ENCODE peak calls at places on chromosomes 12 and 14, in ten cellular contexts. G is H1; R is CD8-positive, alpha-beta T cell; W is A549; O is CD8-positive, alpha-beta memory T cell; V is lower lobe of right lung; E is right cardiac atrium; N is effector memory CD4-positive, alpha-beta T cell; Z is vagina; A is naive thymus-derived CD4-positive, alpha-beta T cell. I is an unnamed sample. For H3K4me1, the result is how much of the 10 kb centered on the place peaks cover.

GRCh38 chr14:64788706-64789105 is 84.5 kb downstream of the PLEKHG3 start:
- DNase-seq in G (no peak), R (no peak), W (peak), O (no peak), V (no peak), E (no peak), N (no peak), Z (no peak), A (no peak), I (no peak)

GRCh38 chr12:92538970-92539749 is 163.6 kb upstream of the PLEKHG7 start:
- DNase-seq in G (no peak), R (no peak), W (peak), O (no peak), V (no peak), E (no peak), N (no peak), Z (no peak), A (no peak), I (no peak)

GRCh38 chr12:84636801-84637285 is 275.8 kb downstream of the SLC6A15 start:
- DNase-seq in G (no peak), R (no peak), W (no peak), O (no peak), V (no peak), E (no peak), N (no peak), Z (no peak), A (no peak), I (no peak)

GRCh38 chr14:94572637-94573303 is 8.5 kb upstream of the SERPINA5 start:
- DNase-seq in G (no peak), R (no peak), W (no peak), O (no peak), V (no peak), E (no peak), N (no peak), Z (no peak), A (no peak), I (no peak)

GRCh38 chr12:754871-755562 is 2.6 kb downstream of the WNK1 start:
- DNase-seq in G (no peak), R (no peak), W (peak), O (peak), V (no peak), E (no peak), N (no peak), Z (no peak), A (peak), I (no peak)

GRCh38 chr12:52097045-52097666 is 17.7 kb downstream of the SMIM41 start:
- DNase-seq in G (no peak), R (no peak), W (no peak), O (no peak), V (no peak), E (no peak), N (no peak), Z (peak), A (no peak), I (no peak)

GRCh38 chr12:4286228-4286627 is 12.7 kb downstream of the CCND2 start:
- DNase-seq in G (no peak), R (no peak), W (no peak), O (no peak), V (no peak), E (no peak), N (no peak), Z (no peak), A (no peak), I (no peak)

GRCh38 chr12:27970391-27970980 is 2.0 kb downstream of the PTHLH start:
- DNase-seq in G (peak), R (no peak), W (peak), O (no peak), V (no peak), E (no peak), N (no peak), Z (no peak), A (no peak), I (no peak)

GRCh38 chr12:14367097-14367661 is 1.7 kb downstream of the ATF7IP start:
- DNase-seq in G (no peak), R (no peak), W (peak), O (peak), V (no peak), E (no peak), N (no peak), Z (no peak), A (peak), I (no peak)

GRCh38 chr14:20278414-20278813 is 27.3 kb downstream of the TTC5 start:
- DNase-seq in G (no peak), R (no peak), W (no peak), O (no peak), V (peak), E (peak), N (peak), Z (no peak), A (no peak), I (no peak)

GRCh38 chr12:131835616-131836171 is 7.5 kb downstream of the MMP17 start:
- DNase-seq in G (no peak), R (no peak), W (no peak), O (no peak), V (no peak), E (no peak), N (no peak), Z (no peak), A (no peak), I (no peak)

GRCh38 chr12:131834798-131835615 is 6.8 kb downstream of the MMP17 start:
- DNase-seq in G (peak), R (no peak), W (no peak), O (no peak), V (no peak), E (no peak), N (no peak), Z (no peak), A (no peak), I (no peak)

GRCh38 chr12:131836714-131837397 is 8.7 kb downstream of the MMP17 start:
- DNase-seq in G (no peak), R (no peak), W (no peak), O (no peak), V (no peak), E (no peak), N (no peak), Z (no peak), A (no peak), I (no peak)

GRCh38 chr12:131833896-131834641 is 5.9 kb downstream of the MMP17 start:
- DNase-seq in G (peak), R (no peak), W (peak), O (no peak), V (no peak), E (no peak), N (no peak), Z (no peak), A (no peak), I (no peak)

DNA sequence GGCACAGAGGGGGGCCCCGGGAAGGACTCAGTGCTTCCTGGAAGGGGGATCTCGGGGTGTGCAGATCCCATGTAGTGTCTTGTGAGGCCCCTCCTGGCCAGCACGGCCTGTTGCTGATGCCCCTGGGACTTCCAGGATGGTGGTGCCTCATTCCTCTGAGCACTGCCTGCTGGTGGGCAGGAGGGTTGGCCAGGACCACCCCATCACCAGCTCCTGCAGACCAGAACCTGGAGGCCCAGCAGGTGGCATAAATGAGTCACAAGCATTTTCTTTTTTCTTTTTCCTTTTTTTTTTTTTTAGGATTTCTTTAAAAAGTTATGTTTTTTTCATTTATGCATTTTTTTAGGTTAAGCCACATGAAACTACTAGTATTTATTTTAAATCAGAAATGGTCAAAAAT is 8.0 kb downstream of the MMP17 start:
- DNase-seq in G (no peak), R (no peak), W (no peak), O (no peak), V (no peak), E (no peak), N (no peak), Z (no peak), A (no peak), I (no peak)
- H3K4me1 ChIP-seq in G (under half), R (under half), W (under half), O (under half), V (under half), E (under half), N (under half), Z (under half), A (under half), I (under half)

GRCh38 chr14:105064721-105065143 is 498 bp downstream of the GPR132 start:
- DNase-seq in G (no peak), R (no peak), W (no peak), O (peak), V (no peak), E (peak), N (no peak), Z (no peak), A (no peak), I (no peak)

GRCh38 chr14:105064001-105064400 is 1.2 kb downstream of the GPR132 start:
- DNase-seq in G (no peak), R (no peak), W (no peak), O (no peak), V (no peak), E (peak), N (no peak), Z (no peak), A (no peak), I (no peak)

GRCh38 chr14:105066285-105067071 is 1.2 kb upstream of the GPR132 start:
- DNase-seq in G (no peak), R (no peak), W (no peak), O (no peak), V (peak), E (peak), N (no peak), Z (no peak), A (no peak), I (no peak)

GRCh38 chr14:105067140-105067968 is 2.1 kb upstream of the GPR132 start:
- DNase-seq in G (no peak), R (peak), W (no peak), O (peak), V (no peak), E (peak), N (peak), Z (no peak), A (no peak), I (no peak)

GRCh38 chr14:105065280-105066228 is at the start of gene GPR132:
- DNase-seq in G (no peak), R (peak), W (no peak), O (peak), V (peak), E (peak), N (peak), Z (no peak), A (peak), I (peak)
- H3K4me1 ChIP-seq in G (under half), R (half or more), W (under half), O (half or more), V (half or more), E (under half), N (half or more), Z (under half), A (half or more), I (half or more)

DNA sequence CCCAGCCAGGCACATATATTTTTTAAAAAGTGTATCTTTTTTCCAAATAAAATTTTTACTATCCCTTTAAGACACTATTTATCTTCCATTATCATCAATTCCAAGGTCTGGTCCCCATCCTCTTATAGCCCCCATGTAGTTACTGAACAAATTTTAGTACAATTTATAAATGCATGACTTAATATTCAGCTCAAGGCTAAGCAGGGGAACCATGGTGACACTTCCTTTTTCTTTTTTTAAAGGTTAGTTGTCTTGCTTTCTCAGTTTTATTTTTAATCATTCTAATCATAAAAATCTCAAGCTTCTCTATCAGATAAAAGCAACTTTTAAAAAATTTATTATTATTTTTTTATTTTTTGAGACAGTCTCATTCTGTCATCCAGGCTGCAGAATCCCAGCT is 92.3 kb downstream of the TRAFD1 start:
- DNase-seq in G (no peak), R (no peak), W (no peak), O (no peak), V (no peak), E (no peak), N (no peak), Z (no peak), A (no peak), I (no peak)
- H3K4me1 ChIP-seq in G (under half), R (under half), W (under half), O (under half), V (under half), E (under half), N (under half), Z (under half), A (under half), I (under half)

GRCh38 chr14:58788655-58789054 is 150.9 kb downstream of the DACT1 start:
- DNase-seq in G (no peak), R (no peak), W (no peak), O (no peak), V (no peak), E (no peak), N (no peak), Z (no peak), A (no peak), I (no peak)
- H3K4me1 ChIP-seq in G (under half), R (under half), W (under half), O (under half), V (under half), E (under half), N (under half), Z (under half), A (under half), I (under half)

DNA sequence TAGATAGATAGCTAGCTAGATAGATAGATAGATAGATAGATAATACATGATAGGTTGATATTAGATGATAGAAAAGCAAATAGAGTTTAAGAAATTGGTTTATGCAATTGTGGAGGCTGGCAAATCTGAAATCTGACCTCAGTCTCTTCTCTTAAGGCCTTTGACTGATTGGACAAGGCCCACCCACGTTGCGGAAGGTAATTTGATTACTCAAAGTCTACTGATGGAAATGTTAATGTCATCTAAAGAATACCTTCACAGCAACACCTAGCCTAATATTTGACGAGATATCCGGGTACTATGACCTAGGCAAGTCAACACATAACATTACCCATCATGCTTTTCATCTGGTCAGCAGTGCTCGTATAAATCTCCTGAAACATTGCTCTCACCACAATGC is 190.4 kb downstream of the ZFP36L1 start:
- DNase-seq in G (no peak), R (no peak), W (no peak), O (no peak), V (no peak), E (no peak), N (no peak), Z (no peak), A (no peak), I (no peak)
- H3K4me1 ChIP-seq in G (under half), R (under half), W (under half), O (under half), V (under half), E (under half), N (under half), Z (under half), A (under half), I (under half)

DNA sequence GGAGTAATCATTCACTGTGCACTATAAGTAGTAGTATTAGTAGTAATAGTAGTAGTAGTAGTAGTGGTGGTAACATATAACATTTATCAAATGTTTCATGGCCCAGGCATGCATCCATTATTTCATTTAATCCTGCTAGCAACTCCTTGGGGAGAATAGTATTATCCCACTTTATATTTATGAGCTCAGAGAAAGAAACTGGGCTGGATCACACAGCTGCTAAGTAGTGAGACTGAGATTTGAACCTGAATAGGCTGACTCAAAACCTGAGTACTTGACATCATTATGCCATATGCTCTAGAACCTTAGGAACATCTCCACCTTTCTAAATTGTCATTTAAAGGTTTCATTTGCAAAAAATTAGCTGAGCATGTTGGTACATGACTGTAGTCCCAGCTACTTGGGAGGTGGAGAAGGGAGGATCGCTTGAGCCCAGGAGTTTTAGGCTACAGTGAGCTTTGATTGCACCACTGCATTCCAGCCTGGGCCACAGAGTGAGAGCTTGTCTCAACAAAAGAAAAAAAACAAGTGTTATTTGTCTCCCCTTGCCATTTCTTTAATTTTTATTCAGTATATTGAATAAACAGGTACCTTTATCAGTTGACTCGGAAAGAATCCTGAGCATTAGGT is 11.4 kb upstream of the NID2 start:
- DNase-seq in G (no peak), R (no peak), W (no peak), O (no peak), V (no peak), E (no peak), N (no peak), Z (no peak), A (no peak), I (no peak)
- H3K4me1 ChIP-seq in G (under half), R (under half), W (under half), O (under half), V (under half), E (under half), N (under half), Z (under half), A (under half), I (under half)

GRCh38 chr14:69626132-69626500 is 14.7 kb downstream of the SUSD6 start:
- DNase-seq in G (no peak), R (no peak), W (no peak), O (no peak), V (no peak), E (no peak), N (no peak), Z (no peak), A (no peak), I (no peak)
- H3K4me1 ChIP-seq in G (under half), R (half or more), W (under half), O (half or more), V (half or more), E (under half), N (half or more), Z (half or more), A (half or more), I (half or more)

DNA sequence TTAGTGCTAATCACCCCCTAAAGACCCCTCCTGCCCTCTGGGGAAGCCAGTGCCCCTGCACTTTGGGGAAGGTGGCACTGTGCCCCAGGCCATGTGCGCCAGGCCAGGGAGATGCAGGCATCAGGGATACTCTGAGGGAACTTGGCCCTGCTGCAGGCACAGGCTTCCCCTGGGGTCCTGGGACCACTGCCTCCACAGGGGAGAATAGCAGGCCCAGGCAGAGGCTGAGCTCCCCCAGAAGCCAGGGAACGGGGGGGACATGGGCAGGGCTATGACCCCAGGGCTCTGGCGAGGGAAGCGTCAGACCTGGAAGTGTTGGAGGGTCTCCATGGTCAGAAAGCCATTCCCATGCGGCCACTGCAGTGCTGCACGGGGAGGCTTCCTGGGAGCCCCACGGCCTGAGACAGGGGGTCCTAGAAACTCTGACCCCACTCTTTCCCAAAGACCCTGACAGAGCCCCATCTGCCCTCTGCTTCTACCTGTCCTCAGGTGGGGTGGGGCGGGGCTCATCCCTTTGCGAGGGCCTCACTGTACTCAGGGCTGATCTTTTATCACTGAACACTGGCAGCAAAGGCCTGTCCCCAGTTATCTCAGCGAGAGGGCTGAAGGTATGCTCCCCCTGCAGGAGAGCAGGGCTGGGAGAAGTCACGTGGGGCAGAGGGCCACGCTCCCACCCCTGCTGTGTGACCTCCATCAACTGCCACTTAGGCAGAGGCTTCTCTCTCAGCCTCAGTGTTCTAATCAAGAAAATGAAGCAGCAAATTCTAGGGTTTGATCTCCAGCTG is 160.0 kb downstream of the CALM1 start:
- DNase-seq in G (no peak), R (no peak), W (no peak), O (no peak), V (peak), E (peak), N (no peak), Z (no peak), A (no peak), I (no peak)
- H3K4me1 ChIP-seq in G (under half), R (under half), W (under half), O (under half), V (under half), E (under half), N (under half), Z (under half), A (under half), I (under half)

GRCh38 chr14:47596232-47596631 is 79.2 kb downstream of the MDGA2 start:
- DNase-seq in G (no peak), R (no peak), W (no peak), O (no peak), V (no peak), E (no peak), N (no peak), Z (no peak), A (no peak), I (no peak)

DNA sequence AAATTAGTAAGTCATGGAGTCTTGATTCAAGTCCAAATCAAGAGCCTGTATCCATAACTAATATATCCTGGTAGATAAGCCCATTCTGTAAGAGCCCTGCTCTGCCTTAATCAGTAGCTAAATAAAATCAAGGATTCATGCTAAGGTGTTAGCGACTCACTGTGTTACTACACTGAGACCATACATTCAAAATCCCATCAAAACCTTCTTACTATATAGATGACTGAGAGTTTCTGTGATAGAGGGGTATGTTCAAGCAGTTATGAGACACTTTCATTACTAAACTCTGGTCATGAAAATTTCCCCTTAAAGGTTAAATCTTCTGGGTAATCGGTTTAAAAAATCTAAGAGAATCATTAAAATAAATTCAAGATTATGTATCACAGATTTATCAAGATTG is 78.5 kb downstream of the MDGA2 start:
- DNase-seq in G (no peak), R (no peak), W (no peak), O (no peak), V (no peak), E (no peak), N (no peak), Z (no peak), A (no peak), I (no peak)
- H3K4me1 ChIP-seq in G (under half), R (under half), W (under half), O (under half), V (under half), E (under half), N (under half), Z (under half), A (under half), I (under half)

I was measured in left ventricle myocardium inferior.